ENCODE peak calls at places on chromosomes 11 and 22, in eight cellular contexts. One of them, this sample, is unnamed.

GRCh38 chr22:25114369-25115362 is 85.0 kb upstream of the CRYBB3 start:
- DNase-seq in HCT116: no peak
- DNase-seq in HepG2: peak; percentile 83
- DNase-seq in transverse colon: no peak
- DNase-seq in esophagus muscularis mucosa: no peak
- DNase-seq in upper lobe of left lung: no peak
- DNase-seq in sigmoid colon: no peak
- DNase-seq in spleen: no peak
- DNase-seq in this sample: peak; percentile 66

GRCh38 chr11:118485273-118485672 is 42.0 kb upstream of the TTC36 start:
- DNase-seq in transverse colon: no peak
- DNase-seq in esophagus muscularis mucosa: no peak
- DNase-seq in upper lobe of left lung: no peak
- DNase-seq in HCT116: no peak
- DNase-seq in HepG2: no peak
- DNase-seq in spleen: no peak
- DNase-seq in sigmoid colon: no peak
- DNase-seq in this sample: no peak

GRCh38 chr22:39097098-39098020 is at the start of gene APOBEC3H:
- DNase-seq in upper lobe of left lung: peak; percentile 77
- DNase-seq in transverse colon: peak; percentile 41
- DNase-seq in HepG2: no peak
- DNase-seq in spleen: no peak
- DNase-seq in esophagus muscularis mucosa: no peak
- DNase-seq in sigmoid colon: peak; percentile 62
- DNase-seq in HCT116: peak; percentile 16
- DNase-seq in this sample: peak; percentile 21

GRCh38 chr11:115996808-115997188 is 492.6 kb upstream of the CADM1 start:
- DNase-seq in spleen: no peak
- DNase-seq in HCT116: no peak
- DNase-seq in transverse colon: no peak
- DNase-seq in sigmoid colon: no peak
- DNase-seq in HepG2: no peak
- DNase-seq in esophagus muscularis mucosa: peak; percentile 78
- DNase-seq in upper lobe of left lung: no peak
- DNase-seq in this sample: no peak

GRCh38 chr11:38332046-38332445 is 1734.0 kb upstream of the RAG2 start:
- DNase-seq in spleen: no peak
- DNase-seq in upper lobe of left lung: no peak
- DNase-seq in esophagus muscularis mucosa: no peak
- DNase-seq in transverse colon: no peak
- DNase-seq in HepG2: no peak
- DNase-seq in sigmoid colon: no peak
- DNase-seq in HCT116: no peak
- DNase-seq in this sample: no peak

GRCh38 chr11:62295504-62295903 is 3.4 kb downstream of the SCGB1D4 start:
- DNase-seq in HepG2: peak; percentile 23
- DNase-seq in sigmoid colon: no peak
- DNase-seq in upper lobe of left lung: no peak
- DNase-seq in esophagus muscularis mucosa: no peak
- DNase-seq in spleen: no peak
- DNase-seq in HCT116: no peak
- DNase-seq in transverse colon: no peak
- DNase-seq in this sample: peak; percentile 13

GRCh38 chr22:17093081-17093480 is 8.3 kb downstream of the IL17RA start:
- DNase-seq in spleen: no peak
- DNase-seq in upper lobe of left lung: no peak
- DNase-seq in HCT116: no peak
- DNase-seq in HepG2: no peak
- DNase-seq in sigmoid colon: peak; percentile 5
- DNase-seq in esophagus muscularis mucosa: no peak
- DNase-seq in transverse colon: no peak
- DNase-seq in this sample: no peak

GRCh38 chr22:39147335-39148023 is 5.0 kb downstream of the CBX7 start:
- DNase-seq in transverse colon: no peak
- DNase-seq in HepG2: no peak
- DNase-seq in spleen: peak; percentile 74
- DNase-seq in sigmoid colon: peak; percentile 47
- DNase-seq in HCT116: no peak
- DNase-seq in upper lobe of left lung: no peak
- DNase-seq in esophagus muscularis mucosa: no peak
- DNase-seq in this sample: no peak

GRCh38 chr11:3165916-3166267 is 782 bp upstream of the OSBPL5 start:
- DNase-seq in esophagus muscularis mucosa: no peak
- DNase-seq in transverse colon: peak; percentile 5
- DNase-seq in spleen: peak; percentile 43
- DNase-seq in HepG2: no peak
- DNase-seq in upper lobe of left lung: peak; percentile 13
- DNase-seq in HCT116: no peak
- DNase-seq in sigmoid colon: no peak
- DNase-seq in this sample: no peak

GRCh38 chr22:48256041-48256739 is 1493.7 kb downstream of the TBC1D22A start:
- DNase-seq in HCT116: no peak
- DNase-seq in esophagus muscularis mucosa: no peak
- DNase-seq in HepG2: no peak
- DNase-seq in spleen: peak; percentile 52
- DNase-seq in upper lobe of left lung: no peak
- DNase-seq in sigmoid colon: no peak
- DNase-seq in transverse colon: no peak
- DNase-seq in this sample: no peak

GRCh38 chr11:9527481-9528140 is 45.9 kb upstream of the WEE1 start:
- DNase-seq in transverse colon: no peak
- DNase-seq in HCT116: peak; percentile 22
- DNase-seq in spleen: no peak
- DNase-seq in upper lobe of left lung: no peak
- DNase-seq in esophagus muscularis mucosa: no peak
- DNase-seq in HepG2: no peak
- DNase-seq in sigmoid colon: peak; percentile 74
- DNase-seq in this sample: peak; percentile 71

GRCh38 chr11:16669799-16670415 is 68.5 kb upstream of the C11orf58 start:
- DNase-seq in sigmoid colon: no peak
- DNase-seq in esophagus muscularis mucosa: no peak
- DNase-seq in spleen: no peak
- DNase-seq in HCT116: peak; percentile 34
- DNase-seq in upper lobe of left lung: no peak
- DNase-seq in HepG2: peak; percentile 54
- DNase-seq in transverse colon: no peak
- DNase-seq in this sample: no peak

GRCh38 chr11:36357831-36358230 is 61.7 kb downstream of the PRR5L start:
- DNase-seq in sigmoid colon: no peak
- DNase-seq in upper lobe of left lung: no peak
- DNase-seq in HCT116: no peak
- DNase-seq in transverse colon: no peak
- DNase-seq in HepG2: no peak
- DNase-seq in esophagus muscularis mucosa: no peak
- DNase-seq in spleen: no peak
- DNase-seq in this sample: no peak

GRCh38 chr11:134258577-134258976 is 5.2 kb downstream of the ACAD8 start:
- DNase-seq in HepG2: no peak
- DNase-seq in upper lobe of left lung: no peak
- DNase-seq in HCT116: no peak
- DNase-seq in spleen: no peak
- DNase-seq in sigmoid colon: no peak
- DNase-seq in esophagus muscularis mucosa: no peak
- DNase-seq in transverse colon: no peak
- DNase-seq in this sample: peak; percentile 43

DNA sequence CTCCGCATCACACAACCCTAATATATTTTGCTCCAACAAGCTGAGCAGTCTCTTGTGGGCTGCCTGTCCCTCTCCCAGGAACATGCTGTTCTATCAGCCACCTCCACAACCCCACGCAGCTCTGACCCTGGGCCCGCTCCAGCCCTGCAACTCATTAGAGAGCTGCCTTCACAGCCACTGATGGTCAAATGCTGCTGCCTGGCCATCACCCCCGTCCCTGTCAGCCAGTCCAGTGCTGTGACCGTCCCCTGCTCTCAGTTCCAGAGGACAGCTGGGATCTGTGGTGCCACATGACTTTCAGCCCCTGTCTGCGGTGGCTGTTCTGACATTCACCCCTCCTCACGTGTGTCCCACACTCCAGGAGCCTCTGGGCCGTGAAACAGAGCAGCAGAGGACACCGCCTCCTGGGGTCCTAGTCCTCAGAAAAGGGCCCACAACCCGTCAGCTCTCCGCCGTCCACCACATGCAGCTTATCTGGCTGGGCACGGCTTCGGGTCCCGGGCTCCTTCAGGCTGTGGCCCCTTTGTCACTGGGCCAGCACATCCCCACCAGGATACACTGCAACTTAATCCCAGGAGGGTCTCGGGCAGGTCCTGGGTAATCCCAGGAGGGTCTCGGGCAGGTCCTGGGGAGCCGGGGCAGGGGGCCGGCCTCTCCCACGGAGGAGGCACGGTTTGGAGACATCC is 14.9 kb downstream of the CRELD2 start:
- DNase-seq in esophagus muscularis mucosa: peak; percentile 93
- DNase-seq in upper lobe of left lung: peak; percentile 79
- DNase-seq in HepG2: no peak
- DNase-seq in transverse colon: peak; percentile 66
- DNase-seq in sigmoid colon: peak; percentile 94
- DNase-seq in spleen: peak; percentile 83
- DNase-seq in HCT116: no peak
- DNase-seq in this sample: no peak
- TF ChIP-seq POLR2A in esophagus muscularis mucosa: peak; percentile 55
- TF ChIP-seq POLR2A in upper lobe of left lung: no peak
- TF ChIP-seq POLR2A in HepG2: no peak
- TF ChIP-seq POLR2A in transverse colon: no peak
- TF ChIP-seq POLR2A in sigmoid colon: no peak
- TF ChIP-seq POLR2A in spleen: no peak
- TF ChIP-seq POLR2A in HCT116: no peak
- TF ChIP-seq POLR2A in this sample: no peak

GRCh38 chr11:131942878-131943277 is 572.5 kb downstream of the NTM start:
- DNase-seq in HCT116: no peak
- DNase-seq in upper lobe of left lung: no peak
- DNase-seq in spleen: no peak
- DNase-seq in HepG2: no peak
- DNase-seq in esophagus muscularis mucosa: no peak
- DNase-seq in transverse colon: no peak
- DNase-seq in sigmoid colon: no peak
- DNase-seq in this sample: no peak

GRCh38 chr11:131934006-131934405 is 563.6 kb downstream of the NTM start:
- DNase-seq in HepG2: no peak
- DNase-seq in upper lobe of left lung: no peak
- DNase-seq in sigmoid colon: no peak
- DNase-seq in HCT116: no peak
- DNase-seq in spleen: no peak
- DNase-seq in esophagus muscularis mucosa: no peak
- DNase-seq in transverse colon: no peak
- DNase-seq in this sample: no peak

GRCh38 chr11:131943296-131943695 is 572.9 kb downstream of the NTM start:
- DNase-seq in HCT116: no peak
- DNase-seq in spleen: no peak
- DNase-seq in upper lobe of left lung: no peak
- DNase-seq in sigmoid colon: no peak
- DNase-seq in transverse colon: no peak
- DNase-seq in esophagus muscularis mucosa: no peak
- DNase-seq in HepG2: no peak
- DNase-seq in this sample: no peak

GRCh38 chr11:131932584-131933360 is 562.4 kb downstream of the NTM start:
- DNase-seq in sigmoid colon: no peak
- DNase-seq in spleen: no peak
- DNase-seq in HCT116: no peak
- DNase-seq in transverse colon: no peak
- DNase-seq in esophagus muscularis mucosa: no peak
- DNase-seq in HepG2: no peak
- DNase-seq in upper lobe of left lung: peak; percentile 32
- DNase-seq in this sample: no peak

GRCh38 chr11:131938321-131938751 is 567.9 kb downstream of the NTM start:
- DNase-seq in HepG2: no peak
- DNase-seq in transverse colon: no peak
- DNase-seq in spleen: no peak
- DNase-seq in esophagus muscularis mucosa: no peak
- DNase-seq in sigmoid colon: no peak
- DNase-seq in upper lobe of left lung: no peak
- DNase-seq in HCT116: no peak
- DNase-seq in this sample: no peak
- H3K4me1 ChIP-seq in HepG2: no peaks in the 10 kb centered on the region
- H3K4me1 ChIP-seq in transverse colon: no peaks in the 10 kb centered on the region
- H3K4me1 ChIP-seq in spleen: no peaks in the 10 kb centered on the region
- H3K4me1 ChIP-seq in esophagus muscularis mucosa: peaks cover 1% of the 10 kb centered on the region
- H3K4me1 ChIP-seq in sigmoid colon: no peaks in the 10 kb centered on the region
- H3K4me1 ChIP-seq in upper lobe of left lung: no peaks in the 10 kb centered on the region
- H3K4me1 ChIP-seq in HCT116: no peaks in the 10 kb centered on the region
- H3K4me1 ChIP-seq in this sample: no peaks in the 10 kb centered on the region

DNA sequence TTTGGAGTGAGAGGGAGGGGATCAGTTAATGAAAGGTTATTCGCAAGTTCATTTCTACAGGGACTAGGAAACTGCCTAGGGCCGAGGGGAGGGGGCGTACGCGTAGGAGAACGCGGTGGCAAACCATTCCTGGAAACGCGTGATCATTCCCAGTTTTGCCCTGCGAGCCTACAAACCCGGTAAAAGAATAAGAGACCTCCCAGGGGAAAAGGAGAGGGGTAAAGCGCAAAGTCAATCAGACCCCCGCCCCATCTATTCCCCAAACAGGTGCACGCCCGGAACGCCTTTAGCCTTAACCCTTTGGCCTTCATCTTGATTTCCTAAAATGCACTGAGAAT is 5.3 kb downstream of the BSX start:
- DNase-seq in transverse colon: no peak
- DNase-seq in HepG2: no peak
- DNase-seq in sigmoid colon: no peak
- DNase-seq in spleen: no peak
- DNase-seq in esophagus muscularis mucosa: no peak
- DNase-seq in upper lobe of left lung: no peak
- DNase-seq in HCT116: no peak
- DNase-seq in this sample: no peak
- TF ChIP-seq POLR2AphosphoS5 in transverse colon: no peak
- TF ChIP-seq POLR2AphosphoS5 in HepG2: no peak
- TF ChIP-seq POLR2AphosphoS5 in sigmoid colon: no peak
- TF ChIP-seq POLR2AphosphoS5 in spleen: no peak
- TF ChIP-seq POLR2AphosphoS5 in esophagus muscularis mucosa: no peak
- TF ChIP-seq POLR2AphosphoS5 in upper lobe of left lung: no peak
- TF ChIP-seq POLR2AphosphoS5 in HCT116: no peak
- TF ChIP-seq POLR2AphosphoS5 in this sample: no peak

DNA sequence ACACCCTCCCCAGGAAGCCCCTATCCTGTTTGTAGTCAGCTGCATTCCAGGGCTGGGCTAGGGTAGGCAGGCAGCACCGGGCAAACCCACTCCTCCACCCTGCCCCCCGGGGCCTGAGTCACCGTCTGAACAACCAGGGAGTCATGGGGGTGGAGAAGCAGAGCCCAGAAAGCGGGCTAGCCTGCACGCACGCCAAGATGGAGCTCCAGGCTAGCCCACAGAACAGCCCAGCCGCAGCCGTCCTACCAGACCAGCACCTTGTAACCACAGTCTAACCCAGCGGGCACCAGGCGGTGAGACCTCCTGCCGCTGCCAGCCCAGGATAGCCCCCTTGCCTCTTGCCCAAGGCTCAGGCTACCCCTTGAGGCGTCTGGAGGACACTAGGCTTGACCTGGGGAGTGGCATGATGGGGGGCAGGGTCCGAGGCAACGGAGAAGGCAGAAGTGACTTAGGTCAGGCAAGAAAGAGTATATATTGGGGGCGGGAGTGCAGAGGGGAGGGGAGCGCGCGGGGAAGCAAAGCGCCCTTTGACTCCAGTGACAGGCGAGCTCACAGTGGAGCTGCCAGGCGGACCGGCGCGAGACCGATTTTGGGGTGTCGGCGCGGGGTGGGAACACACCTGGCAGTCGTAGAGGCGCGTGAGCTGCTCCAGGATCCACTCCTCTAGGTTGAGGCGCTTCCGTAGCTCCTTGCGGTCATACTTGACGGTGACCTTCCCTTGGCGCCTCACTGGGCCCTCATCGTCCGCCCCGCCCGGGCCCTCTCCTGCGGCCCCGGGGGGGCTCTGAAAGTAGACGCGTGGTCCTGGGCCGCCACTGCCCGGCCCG is 733 bp downstream of the PPP1R14B start:
- DNase-seq in upper lobe of left lung: peak; percentile 72
- DNase-seq in HCT116: no peak
- DNase-seq in spleen: peak; percentile 89
- DNase-seq in transverse colon: peak; percentile 77
- DNase-seq in esophagus muscularis mucosa: no peak
- DNase-seq in HepG2: peak; percentile 58
- DNase-seq in sigmoid colon: peak; percentile 86
- DNase-seq in this sample: no peak
- TF ChIP-seq POLR2A in upper lobe of left lung: no peak
- TF ChIP-seq POLR2A in HCT116: no peak
- TF ChIP-seq POLR2A in spleen: no peak
- TF ChIP-seq POLR2A in transverse colon: peak; percentile 68
- TF ChIP-seq POLR2A in esophagus muscularis mucosa: no peak
- TF ChIP-seq POLR2A in HepG2: no peak
- TF ChIP-seq POLR2A in sigmoid colon: no peak
- TF ChIP-seq POLR2A in this sample: peak; percentile 38